ENCODE peak calls at places on chromosomes 16 and 17, in six cellular contexts. One of them, this sample, is unnamed.
A peak's percentile ranks its signal among the peaks of the same experiment; 100 is the strongest.

GRCh38 chr17:3656755-3657587 is 11.4 kb downstream of the TAX1BP3 start:
- DNase-seq in left ventricle myocardium inferior: no peak
- DNase-seq in heart right ventricle: no peak
- DNase-seq in CD4-positive, CD25-positive, alpha-beta regulatory T cell: no peak
- DNase-seq in esophagus squamous epithelium: no peak
- DNase-seq in CD8-positive, alpha-beta T cell: no peak
- DNase-seq in this sample: peak; percentile 72

GRCh38 chr16:15898654-15899053 is 10.3 kb upstream of the CEP20 start:
- DNase-seq in left ventricle myocardium inferior: no peak
- DNase-seq in heart right ventricle: no peak
- DNase-seq in CD4-positive, CD25-positive, alpha-beta regulatory T cell: no peak
- DNase-seq in esophagus squamous epithelium: no peak
- DNase-seq in CD8-positive, alpha-beta T cell: no peak
- DNase-seq in this sample: no peak

GRCh38 chr16:19432429-19432828 is 14.7 kb downstream of the TMC5 start:
- DNase-seq in left ventricle myocardium inferior: no peak
- DNase-seq in heart right ventricle: no peak
- DNase-seq in CD4-positive, CD25-positive, alpha-beta regulatory T cell: no peak
- DNase-seq in esophagus squamous epithelium: no peak
- DNase-seq in CD8-positive, alpha-beta T cell: no peak
- DNase-seq in this sample: peak; percentile 47

GRCh38 chr16:27463741-27464662 is 62.0 kb downstream of the IL21R start:
- DNase-seq in left ventricle myocardium inferior: no peak
- DNase-seq in heart right ventricle: no peak
- DNase-seq in CD4-positive, CD25-positive, alpha-beta regulatory T cell: no peak
- DNase-seq in esophagus squamous epithelium: no peak
- DNase-seq in CD8-positive, alpha-beta T cell: peak; percentile 63
- DNase-seq in this sample: no peak

GRCh38 chr16:50724237-50724747 is 17.6 kb upstream of the CYLD start:
- DNase-seq in left ventricle myocardium inferior: no peak
- DNase-seq in heart right ventricle: no peak
- DNase-seq in CD4-positive, CD25-positive, alpha-beta regulatory T cell: no peak
- DNase-seq in esophagus squamous epithelium: no peak
- DNase-seq in CD8-positive, alpha-beta T cell: no peak
- DNase-seq in this sample: no peak

GRCh38 chr17:12342609-12343248 is 322.1 kb downstream of the MAP2K4 start:
- DNase-seq in left ventricle myocardium inferior: no peak
- DNase-seq in heart right ventricle: no peak
- DNase-seq in CD4-positive, CD25-positive, alpha-beta regulatory T cell: no peak
- DNase-seq in esophagus squamous epithelium: no peak
- DNase-seq in CD8-positive, alpha-beta T cell: no peak
- DNase-seq in this sample: no peak

GRCh38 chr17:74786411-74787097 is 10.4 kb upstream of the NAT9 start:
- DNase-seq in left ventricle myocardium inferior: no peak
- DNase-seq in heart right ventricle: no peak
- DNase-seq in CD4-positive, CD25-positive, alpha-beta regulatory T cell: no peak
- DNase-seq in esophagus squamous epithelium: no peak
- DNase-seq in CD8-positive, alpha-beta T cell: no peak
- DNase-seq in this sample: no peak

GRCh38 chr16:85444879-85445778 is 168.0 kb upstream of the GSE1 start:
- DNase-seq in left ventricle myocardium inferior: no peak
- DNase-seq in heart right ventricle: no peak
- DNase-seq in CD4-positive, CD25-positive, alpha-beta regulatory T cell: no peak
- DNase-seq in esophagus squamous epithelium: no peak
- DNase-seq in CD8-positive, alpha-beta T cell: no peak
- DNase-seq in this sample: no peak

GRCh38 chr17:75265614-75266314 is 4.1 kb downstream of the MRPS7 start:
- DNase-seq in left ventricle myocardium inferior: no peak
- DNase-seq in heart right ventricle: no peak
- DNase-seq in CD4-positive, CD25-positive, alpha-beta regulatory T cell: no peak
- DNase-seq in esophagus squamous epithelium: no peak
- DNase-seq in CD8-positive, alpha-beta T cell: no peak
- DNase-seq in this sample: peak; percentile 39

GRCh38 chr17:79830303-79830702 is 8.9 kb downstream of the CBX4 start:
- DNase-seq in left ventricle myocardium inferior: no peak
- DNase-seq in heart right ventricle: no peak
- DNase-seq in CD4-positive, CD25-positive, alpha-beta regulatory T cell: no peak
- DNase-seq in esophagus squamous epithelium: no peak
- DNase-seq in CD8-positive, alpha-beta T cell: no peak
- DNase-seq in this sample: no peak

GRCh38 chr16:83956336-83957289 is 3.6 kb downstream of the OSGIN1 start:
- DNase-seq in left ventricle myocardium inferior: peak; percentile 84
- DNase-seq in heart right ventricle: peak; percentile 78
- DNase-seq in CD4-positive, CD25-positive, alpha-beta regulatory T cell: peak; percentile 37
- DNase-seq in esophagus squamous epithelium: no peak
- DNase-seq in CD8-positive, alpha-beta T cell: peak; percentile 61
- DNase-seq in this sample: peak; percentile 96

GRCh38 chr16:51666821-51667220 is 515.8 kb upstream of the SALL1 start:
- DNase-seq in left ventricle myocardium inferior: no peak
- DNase-seq in heart right ventricle: no peak
- DNase-seq in CD4-positive, CD25-positive, alpha-beta regulatory T cell: no peak
- DNase-seq in esophagus squamous epithelium: no peak
- DNase-seq in CD8-positive, alpha-beta T cell: no peak
- DNase-seq in this sample: no peak

GRCh38 chr16:53900678-53901077 is 196.7 kb downstream of the FTO start:
- DNase-seq in left ventricle myocardium inferior: no peak
- DNase-seq in heart right ventricle: no peak
- DNase-seq in CD4-positive, CD25-positive, alpha-beta regulatory T cell: no peak
- DNase-seq in esophagus squamous epithelium: no peak
- DNase-seq in CD8-positive, alpha-beta T cell: no peak
- DNase-seq in this sample: no peak
- H3K27ac ChIP-seq in left ventricle myocardium inferior: no peak overlapping the region
- H3K27ac ChIP-seq in heart right ventricle: no peak overlapping the region
- H3K27ac ChIP-seq in CD4-positive, CD25-positive, alpha-beta regulatory T cell: no peak overlapping the region
- H3K27ac ChIP-seq in esophagus squamous epithelium: no peak overlapping the region
- H3K27ac ChIP-seq in CD8-positive, alpha-beta T cell: no peak overlapping the region
- H3K27ac ChIP-seq in this sample: no peak overlapping the region

DNA sequence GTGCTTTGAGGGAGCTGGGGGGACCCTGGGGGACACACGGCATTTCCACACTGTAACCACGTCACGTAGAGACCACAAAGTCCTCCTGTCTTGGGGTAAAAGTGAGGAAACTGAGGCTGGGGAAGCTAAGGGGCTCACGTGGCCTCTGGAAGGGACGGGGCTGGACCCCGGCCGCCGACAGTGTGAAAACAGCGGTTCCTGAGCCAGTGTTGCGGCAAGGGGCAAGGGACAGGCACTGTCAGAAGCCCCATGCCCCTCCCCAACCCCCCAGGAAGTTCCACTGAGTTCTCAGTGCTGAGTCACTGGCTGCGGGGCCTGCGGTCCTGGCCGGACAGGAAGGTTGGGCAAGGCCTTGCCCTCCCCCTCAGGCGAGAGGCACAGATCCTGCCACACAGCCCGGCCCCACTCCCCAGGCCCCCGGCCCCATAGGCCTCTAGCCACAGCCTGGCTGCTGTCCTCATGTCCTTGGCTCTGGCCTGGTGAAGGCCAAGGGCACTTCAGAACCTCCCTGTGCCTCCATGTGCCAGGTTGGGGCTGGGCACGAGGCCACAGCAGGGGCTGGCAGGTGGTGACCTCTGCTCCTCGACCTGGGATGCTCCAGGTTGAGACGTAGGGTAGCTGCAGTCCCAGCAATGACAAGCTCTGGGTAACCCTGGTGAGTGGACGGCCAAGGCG is 5.0 kb upstream of the CCDC57 start:
- DNase-seq in left ventricle myocardium inferior: peak; percentile 60
- DNase-seq in heart right ventricle: peak; percentile 51
- DNase-seq in CD4-positive, CD25-positive, alpha-beta regulatory T cell: no peak
- DNase-seq in esophagus squamous epithelium: no peak
- DNase-seq in CD8-positive, alpha-beta T cell: no peak
- DNase-seq in this sample: peak; percentile 88
- H3K4me1 ChIP-seq in left ventricle myocardium inferior: peaks cover 40% of the 10 kb centered on the region
- H3K4me1 ChIP-seq in heart right ventricle: peaks cover 27% of the 10 kb centered on the region
- H3K4me1 ChIP-seq in CD4-positive, CD25-positive, alpha-beta regulatory T cell: peaks cover 33% of the 10 kb centered on the region
- H3K4me1 ChIP-seq in esophagus squamous epithelium: peaks cover 32% of the 10 kb centered on the region
- H3K4me1 ChIP-seq in CD8-positive, alpha-beta T cell: peaks cover 25% of the 10 kb centered on the region
- H3K4me1 ChIP-seq in this sample: peaks cover 38% of the 10 kb centered on the region

DNA sequence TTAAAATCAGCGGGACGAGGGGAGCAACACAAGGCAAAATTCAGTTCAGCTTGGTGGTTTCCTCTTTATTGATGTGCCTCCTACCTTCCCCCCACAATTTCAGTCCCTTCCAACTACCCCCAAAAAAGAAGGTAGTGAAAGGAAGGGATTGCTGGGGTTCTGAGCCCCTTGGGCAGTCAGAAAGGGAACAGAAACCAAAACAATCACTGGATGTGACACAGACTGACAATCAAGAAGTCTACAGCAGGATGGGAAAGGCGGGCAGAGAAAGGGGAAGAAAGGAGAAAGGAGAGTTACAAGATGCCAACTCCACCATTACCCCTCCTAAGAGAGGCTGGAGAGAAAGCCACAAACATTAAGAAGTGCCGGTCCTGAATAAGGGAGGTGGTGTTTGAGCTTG is 1.1 kb upstream of the PHF23 start:
- DNase-seq in left ventricle myocardium inferior: no peak
- DNase-seq in heart right ventricle: no peak
- DNase-seq in CD4-positive, CD25-positive, alpha-beta regulatory T cell: no peak
- DNase-seq in esophagus squamous epithelium: no peak
- DNase-seq in CD8-positive, alpha-beta T cell: no peak
- DNase-seq in this sample: no peak
- H3K27ac ChIP-seq in left ventricle myocardium inferior: peak overlapping the region; percentile 99
- H3K27ac ChIP-seq in heart right ventricle: peak overlapping the region; percentile 100
- H3K27ac ChIP-seq in CD4-positive, CD25-positive, alpha-beta regulatory T cell: peak overlapping the region; percentile 90
- H3K27ac ChIP-seq in esophagus squamous epithelium: peak overlapping the region; percentile 97
- H3K27ac ChIP-seq in CD8-positive, alpha-beta T cell: no peak overlapping the region
- H3K27ac ChIP-seq in this sample: peak overlapping the region; percentile 96

GRCh38 chr16:88772871-88773811 is 11.9 kb downstream of the PIEZO1 start:
- DNase-seq in left ventricle myocardium inferior: peak; percentile 58
- DNase-seq in heart right ventricle: peak; percentile 43
- DNase-seq in CD4-positive, CD25-positive, alpha-beta regulatory T cell: no peak
- DNase-seq in esophagus squamous epithelium: no peak
- DNase-seq in CD8-positive, alpha-beta T cell: no peak
- DNase-seq in this sample: peak; percentile 88
- H3K4me1 ChIP-seq in left ventricle myocardium inferior: peaks cover 69% of the 10 kb centered on the region
- H3K4me1 ChIP-seq in heart right ventricle: peaks cover 71% of the 10 kb centered on the region
- H3K4me1 ChIP-seq in CD4-positive, CD25-positive, alpha-beta regulatory T cell: peaks cover 51% of the 10 kb centered on the region
- H3K4me1 ChIP-seq in esophagus squamous epithelium: peaks cover 77% of the 10 kb centered on the region
- H3K4me1 ChIP-seq in CD8-positive, alpha-beta T cell: peaks cover 29% of the 10 kb centered on the region
- H3K4me1 ChIP-seq in this sample: peaks cover 84% of the 10 kb centered on the region

GRCh38 chr17:17413215-17413792 is 63.5 kb upstream of the MED9 start:
- DNase-seq in left ventricle myocardium inferior: no peak
- DNase-seq in heart right ventricle: no peak
- DNase-seq in CD4-positive, CD25-positive, alpha-beta regulatory T cell: no peak
- DNase-seq in esophagus squamous epithelium: no peak
- DNase-seq in CD8-positive, alpha-beta T cell: no peak
- DNase-seq in this sample: no peak
- H3K27ac ChIP-seq in left ventricle myocardium inferior: no peak overlapping the region
- H3K27ac ChIP-seq in heart right ventricle: peak overlapping the region; percentile 76
- H3K27ac ChIP-seq in CD4-positive, CD25-positive, alpha-beta regulatory T cell: no peak overlapping the region
- H3K27ac ChIP-seq in esophagus squamous epithelium: peak overlapping the region; percentile 59
- H3K27ac ChIP-seq in CD8-positive, alpha-beta T cell: no peak overlapping the region
- H3K27ac ChIP-seq in this sample: no peak overlapping the region

GRCh38 chr17:82648761-82649474 is 674 bp upstream of the WDR45B start:
- DNase-seq in left ventricle myocardium inferior: peak; percentile 55
- DNase-seq in heart right ventricle: peak; percentile 66
- DNase-seq in CD4-positive, CD25-positive, alpha-beta regulatory T cell: peak; percentile 55
- DNase-seq in esophagus squamous epithelium: peak; percentile 38
- DNase-seq in CD8-positive, alpha-beta T cell: no peak
- DNase-seq in this sample: no peak
- H3K4me1 ChIP-seq in left ventricle myocardium inferior: peaks cover 31% of the 10 kb centered on the region
- H3K4me1 ChIP-seq in heart right ventricle: peaks cover 28% of the 10 kb centered on the region
- H3K4me1 ChIP-seq in CD4-positive, CD25-positive, alpha-beta regulatory T cell: peaks cover 25% of the 10 kb centered on the region
- H3K4me1 ChIP-seq in esophagus squamous epithelium: peaks cover 17% of the 10 kb centered on the region
- H3K4me1 ChIP-seq in CD8-positive, alpha-beta T cell: peaks cover 21% of the 10 kb centered on the region
- H3K4me1 ChIP-seq in this sample: peaks cover 21% of the 10 kb centered on the region

GRCh38 chr16:70381604-70382342 is 35.1 kb downstream of the DDX19A start:
- DNase-seq in left ventricle myocardium inferior: no peak
- DNase-seq in heart right ventricle: no peak
- DNase-seq in CD4-positive, CD25-positive, alpha-beta regulatory T cell: no peak
- DNase-seq in esophagus squamous epithelium: no peak
- DNase-seq in CD8-positive, alpha-beta T cell: no peak
- DNase-seq in this sample: no peak
- H3K27ac ChIP-seq in left ventricle myocardium inferior: peak overlapping the region; percentile 87
- H3K27ac ChIP-seq in heart right ventricle: peak overlapping the region; percentile 89
- H3K27ac ChIP-seq in CD4-positive, CD25-positive, alpha-beta regulatory T cell: peak overlapping the region; percentile 87
- H3K27ac ChIP-seq in esophagus squamous epithelium: peak overlapping the region; percentile 88
- H3K27ac ChIP-seq in CD8-positive, alpha-beta T cell: peak overlapping the region; percentile 49
- H3K27ac ChIP-seq in this sample: peak overlapping the region; percentile 35

GRCh38 chr17:56596741-56597494 is 3.4 kb downstream of the NOG start:
- DNase-seq in left ventricle myocardium inferior: no peak
- DNase-seq in heart right ventricle: no peak
- DNase-seq in CD4-positive, CD25-positive, alpha-beta regulatory T cell: no peak
- DNase-seq in esophagus squamous epithelium: no peak
- DNase-seq in CD8-positive, alpha-beta T cell: no peak
- DNase-seq in this sample: no peak

GRCh38 chr17:56593741-56594527 is 435 bp downstream of the NOG start:
- DNase-seq in left ventricle myocardium inferior: peak; percentile 59
- DNase-seq in heart right ventricle: peak; percentile 28
- DNase-seq in CD4-positive, CD25-positive, alpha-beta regulatory T cell: peak; percentile 22
- DNase-seq in esophagus squamous epithelium: no peak
- DNase-seq in CD8-positive, alpha-beta T cell: no peak
- DNase-seq in this sample: peak; percentile 50

GRCh38 chr17:56594528-56595418 is 1.3 kb downstream of the NOG start:
- DNase-seq in left ventricle myocardium inferior: no peak
- DNase-seq in heart right ventricle: no peak
- DNase-seq in CD4-positive, CD25-positive, alpha-beta regulatory T cell: peak; percentile 14
- DNase-seq in esophagus squamous epithelium: no peak
- DNase-seq in CD8-positive, alpha-beta T cell: no peak
- DNase-seq in this sample: peak; percentile 86

GRCh38 chr17:56597495-56597990 is 4.0 kb downstream of the NOG start:
- DNase-seq in left ventricle myocardium inferior: no peak
- DNase-seq in heart right ventricle: no peak
- DNase-seq in CD4-positive, CD25-positive, alpha-beta regulatory T cell: no peak
- DNase-seq in esophagus squamous epithelium: no peak
- DNase-seq in CD8-positive, alpha-beta T cell: no peak
- DNase-seq in this sample: no peak

DNA sequence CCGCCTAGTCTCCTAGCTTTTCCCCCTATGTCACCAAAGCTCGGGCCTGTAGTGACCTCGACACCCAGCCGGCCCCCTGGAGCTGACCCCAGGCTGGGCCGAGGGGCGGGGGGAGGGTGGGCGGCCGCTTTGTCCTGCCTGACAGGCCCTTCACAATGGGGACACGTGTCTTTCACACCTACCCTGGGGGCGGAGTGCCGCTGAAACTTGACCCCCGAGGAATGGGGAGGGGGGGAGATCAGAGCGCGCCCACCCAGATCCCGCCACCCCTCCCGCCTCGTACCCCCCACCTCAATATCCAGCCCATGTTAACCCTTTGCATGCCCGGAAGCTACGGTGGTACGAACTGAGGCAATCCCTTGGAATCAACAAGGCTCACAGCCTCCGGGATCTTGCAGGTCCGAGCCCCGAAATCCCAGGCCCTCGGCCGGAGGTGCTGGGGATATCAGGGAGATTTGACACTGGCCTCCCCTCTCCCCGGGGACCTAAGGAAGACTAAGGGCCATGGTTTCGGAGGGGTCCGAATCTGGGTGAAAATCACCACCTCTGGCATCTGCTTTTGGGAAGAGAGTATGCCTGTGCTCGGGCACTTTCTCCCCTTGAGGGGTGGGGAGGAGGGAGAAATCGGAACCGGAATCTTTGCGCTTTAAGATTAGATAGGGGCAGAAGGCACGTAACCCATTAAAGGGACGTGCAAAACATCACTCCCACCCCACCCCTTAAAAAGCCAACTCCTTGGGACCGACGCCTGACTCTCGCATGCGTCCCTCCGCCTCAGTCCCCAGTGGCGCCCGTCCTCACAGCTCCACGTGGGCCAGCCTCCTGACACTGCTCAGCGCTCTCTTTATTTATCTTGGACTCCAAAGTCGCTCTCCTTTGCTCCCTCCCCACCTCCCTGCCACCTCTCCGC is 2.6 kb downstream of the NOG start:
- DNase-seq in left ventricle myocardium inferior: no peak
- DNase-seq in heart right ventricle: no peak
- DNase-seq in CD4-positive, CD25-positive, alpha-beta regulatory T cell: no peak
- DNase-seq in esophagus squamous epithelium: no peak
- DNase-seq in CD8-positive, alpha-beta T cell: no peak
- DNase-seq in this sample: no peak
- H3K4me1 ChIP-seq in left ventricle myocardium inferior: peaks cover 56% of the 10 kb centered on the region
- H3K4me1 ChIP-seq in heart right ventricle: peaks cover 48% of the 10 kb centered on the region
- H3K4me1 ChIP-seq in CD4-positive, CD25-positive, alpha-beta regulatory T cell: peaks cover 75% of the 10 kb centered on the region
- H3K4me1 ChIP-seq in esophagus squamous epithelium: peaks cover 36% of the 10 kb centered on the region
- H3K4me1 ChIP-seq in CD8-positive, alpha-beta T cell: peaks cover 40% of the 10 kb centered on the region
- H3K4me1 ChIP-seq in this sample: peaks cover 64% of the 10 kb centered on the region